ENCODE peak calls at places on chromosomes 11 and 22, in eight cellular contexts. L is T-helper 9 cell; V is GM12878; A is GOT3; R is lower lobe of right lung; Q is activated CD4-positive, alpha-beta T cell treated with anti-CD3 and anti-CD28 coated beads for 24 hours; Z is effector CD8-positive, alpha-beta T cell; J is transverse colon. N is an unnamed sample.

GRCh38 chr11:63558459-63559157 is 4.6 kb downstream of the PLAAT2 start:
- DNase-seq in L (no peak), V (no peak), A (no peak), R (no peak), Q (no peak), Z (no peak), J (no peak), N (no peak)

GRCh38 chr11:106344392-106344791 is 266.9 kb downstream of the AASDHPPT start:
- DNase-seq in L (no peak), V (no peak), A (no peak), R (no peak), Q (no peak), Z (no peak), J (no peak), N (no peak)

GRCh38 chr11:63933459-63933858 is 5.3 kb upstream of the NAA40 start:
- DNase-seq in L (no peak), V (no peak), A (no peak), R (no peak), Q (no peak), Z (no peak), J (no peak), N (no peak)

GRCh38 chr22:23233746-23234408 is 53.6 kb downstream of the BCR start:
- DNase-seq in L (no peak), V (no peak), A (no peak), R (no peak), Q (peak; percentile 56), Z (no peak), J (no peak), N (no peak)

GRCh38 chr11:3037041-3037944 is 19.9 kb downstream of the CARS1 start:
- DNase-seq in L (peak; percentile 41), V (no peak), A (no peak), R (peak; percentile 86), Q (peak; percentile 39), Z (peak; percentile 14), J (peak; percentile 82), N (peak; percentile 44)

GRCh38 chr11:96222102-96222501 is 120.9 kb downstream of the MAML2 start:
- DNase-seq in L (no peak), V (no peak), A (no peak), R (no peak), Q (no peak), Z (no peak), J (no peak), N (no peak)

GRCh38 chr11:44361883-44362282 is 51.9 kb upstream of the ALX4 start:
- DNase-seq in L (no peak), V (no peak), A (no peak), R (no peak), Q (no peak), Z (no peak), J (no peak), N (no peak)

GRCh38 chr11:63802637-63803414 is 10.4 kb upstream of the SPINDOC start:
- DNase-seq in L (no peak), V (no peak), A (no peak), R (no peak), Q (no peak), Z (no peak), J (no peak), N (no peak)

GRCh38 chr22:47435826-47436225 is 673.4 kb downstream of the TBC1D22A start:
- DNase-seq in L (no peak), V (no peak), A (no peak), R (no peak), Q (no peak), Z (no peak), J (no peak), N (no peak)

GRCh38 chr11:106473089-106473722 is 395.7 kb downstream of the AASDHPPT start:
- DNase-seq in L (no peak), V (no peak), A (no peak), R (no peak), Q (no peak), Z (no peak), J (no peak), N (no peak)

GRCh38 chr11:96091476-96091875 is 167.6 kb upstream of the MTMR2 start:
- DNase-seq in L (no peak), V (no peak), A (no peak), R (no peak), Q (no peak), Z (no peak), J (no peak), N (no peak)

GRCh38 chr11:2826679-2827056 is 58.9 kb downstream of the CDKN1C start:
- DNase-seq in L (no peak), V (no peak), A (no peak), R (no peak), Q (no peak), Z (no peak), J (no peak), N (no peak)

GRCh38 chr22:42061041-42061440 is 9.6 kb downstream of the NAGA start:
- DNase-seq in L (no peak), V (no peak), A (no peak), R (no peak), Q (no peak), Z (no peak), J (no peak), N (no peak)

GRCh38 chr11:123654566-123655081 is at the start of gene SCN3B:
- DNase-seq in L (no peak), V (no peak), A (no peak), R (peak; percentile 58), Q (peak; percentile 22), Z (no peak), J (peak; percentile 57), N (no peak)

GRCh38 chr22:41636467-41636866 is 15.4 kb downstream of the XRCC6 start:
- DNase-seq in L (no peak), V (no peak), A (no peak), R (no peak), Q (no peak), Z (no peak), J (no peak), N (no peak)

GRCh38 chr11:120773501-120774031 is 250.3 kb upstream of the TBCEL start:
- DNase-seq in L (no peak), V (peak; percentile 89), A (no peak), R (no peak), Q (no peak), Z (no peak), J (no peak), N (no peak)

N was measured in T-helper 17 cell.